ENCODE peak calls at places on chromosome 9, in five cellular contexts. V is pulmonary artery endothelial cell, F is NCI-H2029, U is lung microvascular endothelial cell, Q is type B pancreatic cell. C is an unnamed sample.

GRCh38 chr9:35112257-35113020 is 3.2 kb downstream of the ATOSB start:
- DNase-seq in U (peak; percentile 31), V (no peak), Q (no peak), F (no peak), C (no peak)

GRCh38 chr9:85310531-85311070 is 431.2 kb downstream of the AGTPBP1 start:
- DNase-seq in F (no peak), Q (no peak), U (no peak), V (no peak), C (no peak)

GRCh38 chr9:96033896-96034295 is 158.4 kb downstream of the ERCC6L2 start:
- DNase-seq in U (no peak), F (no peak), V (no peak), Q (no peak), C (no peak)

GRCh38 chr9:135681161-135681560 is 18.1 kb downstream of the LCN9 start:
- DNase-seq in V (no peak), Q (no peak), F (no peak), U (no peak), C (no peak)

GRCh38 chr9:13139641-13140171 is 139.8 kb downstream of the MPDZ start:
- DNase-seq in U (peak; percentile 15), V (peak; percentile 83), F (no peak), Q (no peak), C (peak; percentile 66)

GRCh38 chr9:97773091-97773490 is 76.0 kb upstream of the XPA start:
- DNase-seq in V (no peak), F (no peak), Q (no peak), U (no peak), C (peak; percentile 16)

GRCh38 chr9:72396247-72397091 is 31.5 kb upstream of the ZFAND5 start:
- DNase-seq in F (peak; percentile 20), Q (no peak), U (no peak), V (no peak), C (peak; percentile 96)

GRCh38 chr9:114849450-114849849 is 43.6 kb upstream of the TNFSF15 start:
- DNase-seq in U (no peak), F (no peak), Q (no peak), V (no peak), C (no peak)

GRCh38 chr9:112271466-112272098 is 61.8 kb downstream of the PTBP3 start:
- DNase-seq in U (no peak), F (peak; percentile 61), Q (no peak), V (no peak), C (no peak)

GRCh38 chr9:121567142-121568100 is 67.8 kb upstream of the GGTA1 start:
- DNase-seq in U (no peak), F (no peak), V (no peak), Q (no peak), C (no peak)

GRCh38 chr9:12680341-12680740 is 12.8 kb upstream of the TYRP1 start:
- DNase-seq in Q (no peak), F (no peak), U (no peak), V (peak; percentile 50), C (no peak)

GRCh38 chr9:113997610-113998009 is 80.5 kb downstream of the AMBP start:
- DNase-seq in U (no peak), Q (no peak), V (no peak), F (no peak), C (no peak)

GRCh38 chr9:133810556-133811195 is 72.5 kb upstream of the SARDH start:
- DNase-seq in F (no peak), Q (no peak), U (no peak), V (no peak), C (no peak)

GRCh38 chr9:137044502-137045177 is 1.3 kb downstream of the NPDC1 start:
- DNase-seq in V (no peak), F (peak; percentile 92), Q (no peak), U (no peak), C (no peak)

GRCh38 chr9:95499101-95499676 is 17.6 kb downstream of the PTCH1 start:
- DNase-seq in F (no peak), U (no peak), V (no peak), Q (no peak), C (no peak)

GRCh38 chr9:105333076-105333475 is 88.6 kb downstream of the SLC44A1 start:
- DNase-seq in Q (no peak), U (no peak), F (no peak), V (no peak), C (no peak)

GRCh38 chr9:136996361-136997281 is at the start of gene CLIC3:
- DNase-seq in V (no peak), F (no peak), U (no peak), Q (no peak), C (peak; percentile 60)

GRCh38 chr9:859251-859650 is 17.8 kb downstream of the DMRT1 start:
- DNase-seq in Q (no peak), V (no peak), F (no peak), U (no peak), C (no peak)

GRCh38 chr9:113544001-113544340 is 80.4 kb downstream of the RGS3 start:
- DNase-seq in V (no peak), U (no peak), Q (no peak), F (no peak), C (no peak)

GRCh38 chr9:36772449-36773370 is 200.0 kb downstream of the MELK start:
- DNase-seq in V (no peak), U (peak; percentile 37), Q (no peak), F (peak; percentile 92), C (no peak)

GRCh38 chr9:137069508-137070071 is 767 bp downstream of the SAPCD2 start:
- DNase-seq in V (no peak), F (no peak), Q (no peak), U (no peak), C (no peak)

GRCh38 chr9:120696551-120697230 is 17.6 kb downstream of the MEGF9 start:
- DNase-seq in V (no peak), F (no peak), U (no peak), Q (no peak), C (no peak)

GRCh38 chr9:76292246-76292645 is 102.0 kb downstream of the RFK start:
- DNase-seq in V (no peak), F (no peak), U (no peak), Q (no peak), C (no peak)

GRCh38 chr9:136303825-136304416 is at the start of gene CCDC187:
- DNase-seq in U (no peak), Q (no peak), V (no peak), F (no peak), C (no peak)

GRCh38 chr9:70510157-70510770 is 95.8 kb upstream of the KLF9 start:
- DNase-seq in V (no peak), F (no peak), U (peak; percentile 66), Q (no peak), C (no peak)

GRCh38 chr9:114372971-114373591 is 14.7 kb downstream of the AKNA start:
- DNase-seq in F (no peak), U (no peak), Q (no peak), V (no peak), C (no peak)

GRCh38 chr9:93043122-93043521 is 15.4 kb upstream of the SUSD3 start:
- DNase-seq in V (no peak), F (no peak), Q (no peak), U (no peak), C (no peak)

GRCh38 chr9:132857031-132857430 is 21.1 kb downstream of the AK8 start:
- DNase-seq in V (no peak), U (peak; percentile 15), Q (no peak), F (no peak), C (no peak)

GRCh38 chr9:806285-807156 is 35.0 kb upstream of the DMRT1 start:
- DNase-seq in Q (no peak), F (peak; percentile 5), V (no peak), U (peak; percentile 69), C (peak; percentile 2)

GRCh38 chr9:21605489-21605931 is 123.4 kb upstream of the IFNE start:
- DNase-seq in Q (no peak), V (peak; percentile 24), F (no peak), U (no peak), C (no peak)

GRCh38 chr9:114898741-114899140 is 31.6 kb downstream of the TNFSF8 start:
- DNase-seq in V (no peak), F (no peak), Q (no peak), U (peak; percentile 66), C (no peak)

C was measured in PC-9.